ENCODE peak calls at places on chromosome 15, in four cellular contexts. D, K, A and Z are unnamed samples.

GRCh38 chr15:74060251-74060650 is 22.1 kb downstream of the GOLGA6A start:
- DNase-seq in A (no peak), K (no peak), D (no peak), Z (no peak)

GRCh38 chr15:57323806-57324589 is 52.3 kb upstream of the CGNL1 start:
- DNase-seq in D (no peak), A (no peak), K (no peak), Z (peak)

GRCh38 chr15:40906947-40907802 is 12.9 kb downstream of the VPS18 start:
- DNase-seq in D (no peak), A (no peak), K (peak), Z (peak)

GRCh38 chr15:42011074-42011473 is 9.8 kb downstream of the PLA2G4E start:
- DNase-seq in D (no peak), K (no peak), A (no peak), Z (no peak)

GRCh38 chr15:77002954-77003912 is 8.3 kb downstream of the PSTPIP1 start:
- DNase-seq in A (peak), D (peak), K (no peak), Z (peak)

GRCh38 chr15:73930371-73930770 is 4.1 kb downstream of the LOXL1 start:
- DNase-seq in K (peak), D (no peak), A (no peak), Z (peak)

GRCh38 chr15:40925863-40926658 is 3.1 kb upstream of the DLL4 start:
- DNase-seq in A (no peak), K (no peak), D (no peak), Z (no peak)

GRCh38 chr15:28114114-28114455 is 15.0 kb upstream of the OCA2 start:
- DNase-seq in D (no peak), A (no peak), K (no peak), Z (no peak)